ENCODE peak calls at places on chromosomes 5 and 9, in five cellular contexts. K is adrenal gland, L is IMR-90, S is sigmoid colon, E is heart left ventricle. Y is an unnamed sample.

GRCh38 chr5:173477320-173478055 is 139.0 kb downstream of the BOD1 start:
- DNase-seq in K (no peak), L (peak), S (no peak), E (no peak), Y (no peak)

GRCh38 chr5:36599986-36600779 is 6.2 kb upstream of the SLC1A3 start:
- DNase-seq in K (no peak), L (peak), S (no peak), E (no peak), Y (no peak)

GRCh38 chr5:126917918-126918623 is 112.3 kb downstream of the MARCHF3 start:
- DNase-seq in K (no peak), L (peak), S (no peak), E (no peak), Y (no peak)

GRCh38 chr5:89343666-89344065 is 460.7 kb upstream of the MEF2C start:
- DNase-seq in K (no peak), L (peak), S (no peak), E (no peak), Y (no peak)

GRCh38 chr5:18944771-18945170 is 1043.2 kb downstream of the CDH18 start:
- DNase-seq in K (no peak), L (no peak), S (no peak), E (no peak), Y (no peak)

GRCh38 chr5:143986567-143987242 is 174.7 kb downstream of the HMHB1 start:
- DNase-seq in K (no peak), L (peak), S (no peak), E (no peak), Y (no peak)

GRCh38 chr5:173919443-173919842 is 31.3 kb downstream of the CPEB4 start:
- DNase-seq in K (no peak), L (peak), S (no peak), E (no peak), Y (no peak)

GRCh38 chr5:55407984-55408383 is 100.2 kb downstream of the MTREX start:
- DNase-seq in K (no peak), L (no peak), S (no peak), E (no peak), Y (no peak)

GRCh38 chr9:19375536-19375935 is 4.5 kb downstream of the RPS6 start:
- DNase-seq in K (no peak), L (peak), S (no peak), E (no peak), Y (no peak)

GRCh38 chr5:170254056-170254455 is 21.3 kb downstream of the C5orf58 start:
- DNase-seq in K (no peak), L (no peak), S (no peak), E (no peak), Y (no peak)

GRCh38 chr9:128733256-128733655 is 9.3 kb upstream of the ZDHHC12 start:
- DNase-seq in K (peak), L (peak), S (peak), E (no peak), Y (peak)

GRCh38 chr9:110180386-110180712 is 27.6 kb downstream of the C9orf152 start:
- DNase-seq in K (no peak), L (no peak), S (no peak), E (no peak), Y (no peak)

GRCh38 chr5:38719916-38720315 is 125.9 kb upstream of the OSMR start:
- DNase-seq in K (no peak), L (peak), S (no peak), E (no peak), Y (peak)

GRCh38 chr9:114745108-114745848 is 60.6 kb downstream of the TNFSF15 start:
- DNase-seq in K (no peak), L (no peak), S (no peak), E (no peak), Y (no peak)

GRCh38 chr5:132737982-132738770 is 830 bp upstream of the KIF3A start:
- DNase-seq in K (peak), L (no peak), S (no peak), E (no peak), Y (no peak)

GRCh38 chr5:7396169-7397004 is 449 bp downstream of the ADCY2 start:
- DNase-seq in K (no peak), L (no peak), S (no peak), E (no peak), Y (no peak)

GRCh38 chr9:87944096-87944495 is 26.3 kb downstream of the SPATA31C1 start:
- DNase-seq in K (no peak), L (no peak), S (no peak), E (no peak), Y (no peak)

GRCh38 chr9:121731090-121731489 is 79.7 kb downstream of the DAB2IP start:
- DNase-seq in K (no peak), L (no peak), S (no peak), E (no peak), Y (no peak)
- TF ChIP-seq POLR2A in K (no peak), L (no peak), S (no peak), E (no peak), Y (no peak)

DNA sequence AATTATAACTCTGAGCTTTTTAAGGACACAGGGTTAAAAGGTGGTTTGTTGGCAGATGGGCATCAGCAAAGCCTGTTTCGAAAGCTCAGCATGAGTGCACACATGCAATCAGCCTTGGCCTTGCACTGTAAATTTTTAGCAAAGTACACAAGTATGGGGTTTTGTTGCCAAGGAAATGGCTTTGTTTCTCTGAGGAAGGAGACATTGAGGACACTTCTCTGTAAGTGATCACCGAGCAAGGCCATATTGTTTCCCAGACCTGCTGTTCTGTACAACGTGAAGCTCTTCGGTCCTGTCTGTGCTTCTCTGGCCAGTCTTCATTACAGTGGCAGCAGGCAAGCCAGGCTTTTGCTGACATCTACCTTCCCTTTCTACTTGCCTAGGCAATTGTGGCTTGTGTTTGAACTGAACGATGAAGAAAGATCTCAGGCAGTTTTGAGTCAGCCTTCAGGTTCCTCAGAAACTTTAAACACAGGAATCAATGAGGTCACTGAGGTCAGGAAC is 27.9 kb upstream of the GLRX start:
- DNase-seq in K (no peak), L (no peak), S (no peak), E (no peak), Y (no peak)
- TF ChIP-seq POLR2A in K (no peak), L (no peak), S (no peak), E (no peak), Y (no peak)

DNA sequence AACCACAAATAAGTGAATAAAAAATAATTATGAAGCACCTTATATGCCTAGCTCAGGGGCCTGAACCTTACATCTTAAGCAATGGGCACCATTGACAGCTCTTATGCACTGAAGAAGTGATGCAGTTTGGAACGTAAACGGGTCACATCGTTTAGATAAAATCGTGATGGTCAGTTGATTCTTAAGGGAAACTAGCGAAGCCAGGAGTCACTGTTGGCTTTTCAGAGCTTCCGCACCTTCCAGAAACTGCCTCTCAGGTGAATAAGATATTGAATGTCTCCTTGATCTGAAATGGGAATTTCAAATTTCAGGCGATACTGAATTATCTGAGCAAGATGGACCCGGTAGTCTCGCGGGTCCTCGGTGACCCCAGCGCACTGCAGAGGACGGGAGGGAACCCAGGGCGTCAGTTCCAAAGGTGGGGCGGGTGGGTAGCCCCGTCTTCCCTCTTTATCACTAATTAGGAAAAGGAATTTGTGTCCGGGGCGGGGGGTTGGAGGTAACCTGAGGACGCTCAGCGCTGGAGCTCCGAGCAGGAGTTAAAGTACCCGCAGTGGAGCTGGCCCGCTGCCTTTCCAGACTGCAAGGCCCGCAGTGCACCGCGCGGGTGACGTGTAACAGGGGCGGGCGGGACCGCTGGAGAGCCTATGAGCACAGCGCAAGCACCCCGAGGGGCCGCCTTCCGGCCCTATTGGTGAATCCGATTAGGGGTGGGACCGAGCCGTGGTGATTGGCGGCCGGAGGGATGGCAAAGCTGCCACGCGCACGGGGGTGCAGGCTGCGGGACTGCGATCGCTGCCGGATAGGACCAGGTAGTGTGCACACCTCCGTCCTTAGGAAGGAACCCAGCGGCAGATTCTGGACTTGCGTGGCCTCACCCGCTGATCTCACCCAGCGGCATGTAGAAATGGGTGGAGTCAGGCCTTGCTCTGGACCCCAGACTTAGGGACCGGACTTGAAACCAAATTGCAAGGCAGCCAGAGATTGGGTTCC is 19.7 kb upstream of the GARNL3 start:
- DNase-seq in K (peak), L (peak), S (peak), E (peak), Y (peak)
- TF ChIP-seq POLR2A in K (peak), L (peak), S (peak), E (peak), Y (peak)

GRCh38 chr9:125240649-125240999 is 519 bp downstream of the HSPA5 start:
- DNase-seq in K (peak), L (no peak), S (no peak), E (peak), Y (no peak)

GRCh38 chr9:125241000-125241862 is at the start of gene HSPA5:
- DNase-seq in K (peak), L (peak), S (peak), E (peak), Y (peak)

GRCh38 chr9:125243792-125244260 is 2.7 kb upstream of the HSPA5 start:
- DNase-seq in K (no peak), L (no peak), S (no peak), E (no peak), Y (no peak)

GRCh38 chr9:125239631-125240597 is 1.2 kb downstream of the HSPA5 start:
- DNase-seq in K (no peak), L (no peak), S (no peak), E (no peak), Y (no peak)

GRCh38 chr9:125241863-125242739 is 958 bp upstream of the HSPA5 start:
- DNase-seq in K (peak), L (no peak), S (peak), E (peak), Y (no peak)
- TF ChIP-seq POLR2A in K (no peak), L (no peak), S (no peak), E (no peak), Y (no peak)

DNA sequence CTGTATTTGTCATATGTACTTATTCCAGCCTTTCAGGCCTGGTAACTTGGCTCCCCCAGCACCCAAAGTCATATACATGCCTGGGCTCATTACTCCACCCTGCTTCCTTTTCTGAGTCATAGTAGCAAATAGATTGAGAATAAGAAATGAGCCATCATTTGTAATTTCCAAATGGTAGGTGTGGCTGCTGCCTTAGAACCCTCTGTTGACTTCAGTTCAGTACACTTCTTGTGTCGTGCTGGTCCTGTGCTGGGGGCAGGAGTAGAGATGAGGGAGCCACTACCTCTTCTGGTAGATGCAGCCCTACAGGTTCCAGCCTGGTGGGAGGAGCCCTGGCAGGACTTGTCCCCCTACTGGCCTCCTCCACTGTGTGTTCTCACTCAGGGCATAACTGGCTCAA is 11.1 kb downstream of the GM2A start:
- DNase-seq in K (no peak), L (peak), S (no peak), E (no peak), Y (peak)
- TF ChIP-seq POLR2A in K (no peak), L (no peak), S (no peak), E (no peak), Y (no peak)